ENCODE peak calls at places on chromosomes 13 and 19, in four cellular contexts. One of them, this sample, is unnamed.

GRCh38 chr19:41774515-41774980 is 19.2 kb downstream of the CEACAM6 start:
- DNase-seq in hypothalamus: no peak
- DNase-seq in colonic mucosa: peak; percentile 88
- DNase-seq in stimulated activated CD8-positive, alpha-beta memory T cell treated with anti-CD3 and anti-CD28 coated beads, Interleukin-4, amount 100 ng/mL, for 1 hour: no peak
- DNase-seq in this sample: no peak

GRCh38 chr19:23286477-23286876 is 36.3 kb upstream of the ZNF724 start:
- DNase-seq in hypothalamus: no peak
- DNase-seq in colonic mucosa: no peak
- DNase-seq in stimulated activated CD8-positive, alpha-beta memory T cell treated with anti-CD3 and anti-CD28 coated beads, Interleukin-4, amount 100 ng/mL, for 1 hour: no peak
- DNase-seq in this sample: no peak

GRCh38 chr19:13334801-13335481 is 171.3 kb downstream of the CACNA1A start:
- DNase-seq in hypothalamus: no peak
- DNase-seq in colonic mucosa: no peak
- DNase-seq in stimulated activated CD8-positive, alpha-beta memory T cell treated with anti-CD3 and anti-CD28 coated beads, Interleukin-4, amount 100 ng/mL, for 1 hour: no peak
- DNase-seq in this sample: no peak

GRCh38 chr13:109941221-109941620 is 154.8 kb upstream of the IRS2 start:
- DNase-seq in hypothalamus: no peak
- DNase-seq in colonic mucosa: no peak
- DNase-seq in stimulated activated CD8-positive, alpha-beta memory T cell treated with anti-CD3 and anti-CD28 coated beads, Interleukin-4, amount 100 ng/mL, for 1 hour: no peak
- DNase-seq in this sample: no peak

GRCh38 chr13:98260357-98261164 is 83.5 kb upstream of the RNF113B start:
- DNase-seq in hypothalamus: no peak
- DNase-seq in colonic mucosa: no peak
- DNase-seq in stimulated activated CD8-positive, alpha-beta memory T cell treated with anti-CD3 and anti-CD28 coated beads, Interleukin-4, amount 100 ng/mL, for 1 hour: no peak
- DNase-seq in this sample: no peak

GRCh38 chr13:93344048-93344447 is 117.4 kb downstream of the GPC6 start:
- DNase-seq in hypothalamus: no peak
- DNase-seq in colonic mucosa: no peak
- DNase-seq in stimulated activated CD8-positive, alpha-beta memory T cell treated with anti-CD3 and anti-CD28 coated beads, Interleukin-4, amount 100 ng/mL, for 1 hour: no peak
- DNase-seq in this sample: no peak

GRCh38 chr19:3113100-3114017 is 19.2 kb downstream of the GNA11 start:
- DNase-seq in hypothalamus: no peak
- DNase-seq in colonic mucosa: no peak
- DNase-seq in stimulated activated CD8-positive, alpha-beta memory T cell treated with anti-CD3 and anti-CD28 coated beads, Interleukin-4, amount 100 ng/mL, for 1 hour: no peak
- DNase-seq in this sample: no peak

GRCh38 chr13:109140777-109141354 is 511.5 kb downstream of the MYO16 start:
- DNase-seq in hypothalamus: no peak
- DNase-seq in colonic mucosa: no peak
- DNase-seq in stimulated activated CD8-positive, alpha-beta memory T cell treated with anti-CD3 and anti-CD28 coated beads, Interleukin-4, amount 100 ng/mL, for 1 hour: no peak
- DNase-seq in this sample: no peak

GRCh38 chr19:48714759-48715261 is 4.7 kb downstream of the MAMSTR start:
- DNase-seq in hypothalamus: no peak
- DNase-seq in colonic mucosa: peak; percentile 62
- DNase-seq in stimulated activated CD8-positive, alpha-beta memory T cell treated with anti-CD3 and anti-CD28 coated beads, Interleukin-4, amount 100 ng/mL, for 1 hour: no peak
- DNase-seq in this sample: no peak

GRCh38 chr13:39273953-39274352 is 235.7 kb downstream of the NHLRC3 start:
- DNase-seq in hypothalamus: no peak
- DNase-seq in colonic mucosa: peak; percentile 27
- DNase-seq in stimulated activated CD8-positive, alpha-beta memory T cell treated with anti-CD3 and anti-CD28 coated beads, Interleukin-4, amount 100 ng/mL, for 1 hour: no peak
- DNase-seq in this sample: no peak

GRCh38 chr13:27406178-27406939 is 18.1 kb upstream of the GTF3A start:
- DNase-seq in hypothalamus: no peak
- DNase-seq in colonic mucosa: peak; percentile 54
- DNase-seq in stimulated activated CD8-positive, alpha-beta memory T cell treated with anti-CD3 and anti-CD28 coated beads, Interleukin-4, amount 100 ng/mL, for 1 hour: no peak
- DNase-seq in this sample: no peak

GRCh38 chr19:31054430-31054829 is 294.8 kb downstream of the TSHZ3 start:
- DNase-seq in hypothalamus: no peak
- DNase-seq in colonic mucosa: peak; percentile 35
- DNase-seq in stimulated activated CD8-positive, alpha-beta memory T cell treated with anti-CD3 and anti-CD28 coated beads, Interleukin-4, amount 100 ng/mL, for 1 hour: no peak
- DNase-seq in this sample: no peak

GRCh38 chr19:56608274-56608964 is 13.3 kb downstream of the ZNF71 start:
- DNase-seq in hypothalamus: no peak
- DNase-seq in colonic mucosa: no peak
- DNase-seq in stimulated activated CD8-positive, alpha-beta memory T cell treated with anti-CD3 and anti-CD28 coated beads, Interleukin-4, amount 100 ng/mL, for 1 hour: no peak
- DNase-seq in this sample: no peak

GRCh38 chr19:19075126-19075525 is 11.3 kb downstream of the SLC25A42 start:
- DNase-seq in hypothalamus: no peak
- DNase-seq in colonic mucosa: no peak
- DNase-seq in stimulated activated CD8-positive, alpha-beta memory T cell treated with anti-CD3 and anti-CD28 coated beads, Interleukin-4, amount 100 ng/mL, for 1 hour: no peak
- DNase-seq in this sample: no peak

GRCh38 chr19:18650048-18650435 is 13.2 kb downstream of the KLHL26 start:
- DNase-seq in hypothalamus: no peak
- DNase-seq in colonic mucosa: peak; percentile 39
- DNase-seq in stimulated activated CD8-positive, alpha-beta memory T cell treated with anti-CD3 and anti-CD28 coated beads, Interleukin-4, amount 100 ng/mL, for 1 hour: no peak
- DNase-seq in this sample: no peak

GRCh38 chr19:48726573-48726972 is 7.0 kb upstream of the MAMSTR start:
- DNase-seq in hypothalamus: no peak
- DNase-seq in colonic mucosa: no peak
- DNase-seq in stimulated activated CD8-positive, alpha-beta memory T cell treated with anti-CD3 and anti-CD28 coated beads, Interleukin-4, amount 100 ng/mL, for 1 hour: no peak
- DNase-seq in this sample: no peak

GRCh38 chr13:111204438-111205177 is 89.5 kb downstream of the ARHGEF7 start:
- DNase-seq in hypothalamus: no peak
- DNase-seq in colonic mucosa: no peak
- DNase-seq in stimulated activated CD8-positive, alpha-beta memory T cell treated with anti-CD3 and anti-CD28 coated beads, Interleukin-4, amount 100 ng/mL, for 1 hour: no peak
- DNase-seq in this sample: no peak

GRCh38 chr19:16013181-16013850 is 63.0 kb upstream of the TPM4 start:
- DNase-seq in hypothalamus: no peak
- DNase-seq in colonic mucosa: no peak
- DNase-seq in stimulated activated CD8-positive, alpha-beta memory T cell treated with anti-CD3 and anti-CD28 coated beads, Interleukin-4, amount 100 ng/mL, for 1 hour: no peak
- DNase-seq in this sample: no peak

GRCh38 chr19:38455031-38455430 is 21.5 kb downstream of the RYR1 start:
- DNase-seq in hypothalamus: no peak
- DNase-seq in colonic mucosa: no peak
- DNase-seq in stimulated activated CD8-positive, alpha-beta memory T cell treated with anti-CD3 and anti-CD28 coated beads, Interleukin-4, amount 100 ng/mL, for 1 hour: no peak
- DNase-seq in this sample: no peak

This sample was measured in suprapubic skin.